ENCODE peak calls at places on chromosome 3, in ten cellular contexts. V is lower leg skin, Z is A549, S is brain microvascular endothelial cell, B is dorsolateral prefrontal cortex, G is stomach, R is lung, N is BJ, W is ascending aorta, Q is tibial nerve. D is an unnamed sample.

GRCh38 chr3:11391930-11392688 is 119.9 kb downstream of the ATG7 start:
- DNase-seq in V (no peak), Z (no peak), S (peak; percentile 70), B (no peak), G (no peak), R (no peak), N (peak; percentile 22), W (no peak), Q (no peak), D (peak; percentile 88)

GRCh38 chr3:155656466-155656865 is 88.4 kb downstream of the PLCH1 start:
- DNase-seq in V (no peak), Z (no peak), S (no peak), B (no peak), G (no peak), R (no peak), N (no peak), W (no peak), Q (no peak), D (no peak)

GRCh38 chr3:58150800-58151199 is 60.0 kb downstream of the DNASE1L3 start:
- DNase-seq in V (no peak), Z (no peak), S (no peak), B (no peak), G (no peak), R (no peak), N (peak; percentile 20), W (no peak), Q (no peak), D (no peak)

GRCh38 chr3:82186017-82186416 is 424.6 kb upstream of the GBE1 start:
- DNase-seq in V (no peak), Z (no peak), S (no peak), B (no peak), G (no peak), R (no peak), N (no peak), W (no peak), Q (no peak), D (no peak)

GRCh38 chr3:112773864-112774263 is 72.8 kb downstream of the CD200R1L start:
- DNase-seq in V (no peak), Z (peak; percentile 28), S (no peak), B (no peak), G (peak; percentile 46), R (no peak), N (no peak), W (no peak), Q (no peak), D (peak; percentile 46)

GRCh38 chr3:48086736-48087470 is 70.7 kb upstream of the MAP4 start:
- DNase-seq in V (no peak), Z (peak; percentile 38), S (peak; percentile 50), B (no peak), G (no peak), R (no peak), N (peak; percentile 19), W (no peak), Q (no peak), D (peak; percentile 62)

GRCh38 chr3:110327870-110328269 is 743.7 kb upstream of the NECTIN3 start:
- DNase-seq in V (no peak), Z (no peak), S (no peak), B (no peak), G (no peak), R (no peak), N (no peak), W (no peak), Q (no peak), D (peak; percentile 31)

GRCh38 chr3:55477306-55478010 is 9.6 kb downstream of the WNT5A start:
- DNase-seq in V (no peak), Z (no peak), S (no peak), B (no peak), G (no peak), R (no peak), N (no peak), W (no peak), Q (no peak), D (peak; percentile 38)

GRCh38 chr3:59880717-59881116 is 830.9 kb upstream of the CFAP20DC start:
- DNase-seq in V (no peak), Z (no peak), S (no peak), B (no peak), G (no peak), R (no peak), N (no peak), W (no peak), Q (no peak), D (no peak)

GRCh38 chr3:99862208-99862607 is 44.5 kb downstream of the CMSS1 start:
- DNase-seq in V (no peak), Z (no peak), S (peak; percentile 78), B (no peak), G (no peak), R (no peak), N (peak; percentile 60), W (no peak), Q (no peak), D (peak; percentile 51)

GRCh38 chr3:56976666-56977560 is 83.6 kb upstream of the SPATA12 start:
- DNase-seq in V (no peak), Z (no peak), S (peak; percentile 18), B (peak; percentile 65), G (no peak), R (no peak), N (peak; percentile 36), W (peak; percentile 62), Q (no peak), D (peak; percentile 65)

GRCh38 chr3:165212580-165212979 is 16.4 kb upstream of the SLITRK3 start:
- DNase-seq in V (no peak), Z (no peak), S (no peak), B (no peak), G (no peak), R (no peak), N (no peak), W (no peak), Q (no peak), D (no peak)

GRCh38 chr3:59245300-59245878 is 195.6 kb upstream of the CFAP20DC start:
- DNase-seq in V (no peak), Z (no peak), S (no peak), B (no peak), G (no peak), R (no peak), N (no peak), W (no peak), Q (no peak), D (peak; percentile 35)

GRCh38 chr3:150737874-150738679 is 24.9 kb downstream of the SIAH2 start:
- DNase-seq in V (peak; percentile 37), Z (no peak), S (peak; percentile 60), B (no peak), G (peak; percentile 44), R (no peak), N (no peak), W (no peak), Q (no peak), D (no peak)

GRCh38 chr3:153096611-153097200 is 65.3 kb upstream of the RAP2B start:
- DNase-seq in V (no peak), Z (no peak), S (no peak), B (no peak), G (peak; percentile 31), R (no peak), N (no peak), W (no peak), Q (no peak), D (no peak)

GRCh38 chr3:29850641-29851040 is 569.8 kb downstream of the RBMS3 start:
- DNase-seq in V (no peak), Z (no peak), S (no peak), B (no peak), G (no peak), R (no peak), N (no peak), W (no peak), Q (no peak), D (no peak)
- TF ChIP-seq CTCF in V (no peak), Z (no peak), S (peak; percentile 37), B (no peak), G (no peak), R (no peak), N (no peak), W (no peak), Q (no peak), D (no peak)

GRCh38 chr3:171328419-171329082 is 131.7 kb downstream of the TNIK start:
- DNase-seq in V (no peak), Z (no peak), S (no peak), B (no peak), G (peak; percentile 48), R (peak; percentile 32), N (no peak), W (no peak), Q (no peak), D (no peak)
- H3K4me3 ChIP-seq in V (no peak overlapping the region), Z (no peak overlapping the region), S (no peak overlapping the region), B (no peak overlapping the region), G (no peak overlapping the region), R (no peak overlapping the region), N (no peak overlapping the region), W (no peak overlapping the region), Q (no peak overlapping the region), D (no peak overlapping the region)

DNA sequence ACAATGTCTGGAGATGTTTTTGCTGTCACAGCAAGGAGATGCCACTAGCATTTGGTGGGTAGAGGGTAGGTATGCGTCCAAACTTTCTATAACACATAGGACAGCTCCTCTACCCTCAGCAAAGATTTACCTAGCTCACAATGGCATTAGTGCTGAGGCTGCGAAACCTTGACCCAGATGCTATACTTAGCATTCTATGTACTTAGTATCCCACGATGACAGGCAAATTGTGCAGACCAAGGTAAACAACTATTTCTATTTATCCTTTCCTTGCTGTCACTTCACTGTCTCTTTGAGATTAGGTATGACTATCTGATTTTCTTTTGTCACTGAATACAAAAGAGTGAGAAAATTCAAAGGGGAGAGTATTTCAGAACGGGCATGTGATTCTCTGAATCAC is 265.2 kb upstream of the ZNF385D start:
- DNase-seq in V (no peak), Z (no peak), S (no peak), B (no peak), G (no peak), R (no peak), N (no peak), W (no peak), Q (no peak), D (no peak)
- TF ChIP-seq CTCF in V (no peak), Z (no peak), S (no peak), B (no peak), G (no peak), R (no peak), N (no peak), W (no peak), Q (no peak), D (no peak)

GRCh38 chr3:119557192-119557873 is 2.1 kb downstream of the CD80 start:
- DNase-seq in V (no peak), Z (no peak), S (no peak), B (no peak), G (no peak), R (no peak), N (no peak), W (no peak), Q (no peak), D (no peak)

GRCh38 chr3:119559441-119559963 is at the start of gene CD80:
- DNase-seq in V (no peak), Z (peak; percentile 55), S (peak; percentile 51), B (no peak), G (peak; percentile 75), R (peak; percentile 45), N (no peak), W (peak; percentile 74), Q (peak; percentile 22), D (peak; percentile 25)

GRCh38 chr3:119555929-119556328 is 3.5 kb downstream of the CD80 start:
- DNase-seq in V (no peak), Z (no peak), S (no peak), B (no peak), G (no peak), R (no peak), N (no peak), W (no peak), Q (no peak), D (no peak)

GRCh38 chr3:119558528-119559339 is 680 bp downstream of the CD80 start:
- DNase-seq in V (no peak), Z (no peak), S (no peak), B (no peak), G (no peak), R (no peak), N (no peak), W (no peak), Q (no peak), D (no peak)

GRCh38 chr3:119557874-119558264 is 1.5 kb downstream of the CD80 start:
- DNase-seq in V (no peak), Z (no peak), S (no peak), B (no peak), G (no peak), R (no peak), N (no peak), W (no peak), Q (no peak), D (no peak)
- H3K4me3 ChIP-seq in V (no peak overlapping the region), Z (no peak overlapping the region), S (no peak overlapping the region), B (no peak overlapping the region), G (no peak overlapping the region), R (no peak overlapping the region), N (no peak overlapping the region), W (no peak overlapping the region), Q (no peak overlapping the region), D (no peak overlapping the region)